ENCODE peak calls at places on chromosomes 5 and 9, in six cellular contexts. F is AG08396, U is activated B cell treated with CpG ODN at 0.5 μM for 24 hours, E is breast epithelium, C is AG10803, O is right atrium auricular region. X is an unnamed sample.

GRCh38 chr5:172531704-172532026 is 77.3 kb upstream of the SH3PXD2B start:
- DNase-seq in F (no peak), U (no peak), E (no peak), C (no peak), O (no peak), X (peak; percentile 29)

GRCh38 chr5:149828161-149829011 is 98.3 kb downstream of the PPARGC1B start:
- DNase-seq in F (peak; percentile 89), U (peak; percentile 70), E (peak; percentile 85), C (peak; percentile 94), O (peak; percentile 92), X (peak; percentile 85)

GRCh38 chr9:112665347-112665746 is 52.6 kb downstream of the INIP start:
- DNase-seq in F (peak; percentile 15), U (no peak), E (no peak), C (peak; percentile 50), O (no peak), X (no peak)

GRCh38 chr5:116864157-116864837 is 289.7 kb upstream of the SEMA6A start:
- DNase-seq in F (no peak), U (no peak), E (no peak), C (no peak), O (no peak), X (no peak)

GRCh38 chr5:34467436-34467835 is 188.7 kb upstream of the RAI14 start:
- DNase-seq in F (no peak), U (no peak), E (no peak), C (no peak), O (no peak), X (no peak)

GRCh38 chr9:126057036-126057435 is 269.6 kb upstream of the MVB12B start:
- DNase-seq in F (no peak), U (no peak), E (no peak), C (no peak), O (no peak), X (no peak)

GRCh38 chr5:82676663-82677062 is 398.5 kb upstream of the RPS23 start:
- DNase-seq in F (no peak), U (no peak), E (no peak), C (no peak), O (no peak), X (no peak)

GRCh38 chr5:142342128-142342981 is 17.5 kb upstream of the SPRY4 start:
- DNase-seq in F (no peak), U (no peak), E (no peak), C (no peak), O (no peak), X (no peak)

GRCh38 chr9:136626066-136626725 is 36.5 kb upstream of the EGFL7 start:
- DNase-seq in F (no peak), U (no peak), E (no peak), C (no peak), O (no peak), X (no peak)